ENCODE peak calls at places on chromosomes 7 and 10, in eight cellular contexts. C is hepatic stellate cell, T is EL, N is RCC 7860, D is sciatic nerve, Z is Right ventricle myocardium superior, S is left cardiac atrium, M is amniotic epithelial cell. O is an unnamed sample.

GRCh38 chr7:111853231-111853990 is 291.1 kb upstream of the IMMP2L start:
- DNase-seq in C (peak), T (no peak), N (no peak), D (no peak), Z (no peak), S (no peak), M (no peak), O (peak)

GRCh38 chr10:17817316-17817715 is 8.2 kb downstream of the MRC1 start:
- DNase-seq in C (no peak), T (no peak), N (no peak), D (no peak), Z (no peak), S (no peak), M (no peak), O (no peak)

GRCh38 chr10:99519690-99520039 is 13.1 kb upstream of the NKX2-3 start:
- DNase-seq in C (no peak), T (no peak), N (no peak), D (no peak), Z (no peak), S (no peak), M (no peak), O (no peak)

GRCh38 chr10:69344591-69345244 is 66.4 kb downstream of the HK1 start:
- DNase-seq in C (no peak), T (no peak), N (no peak), D (no peak), Z (no peak), S (no peak), M (no peak), O (no peak)

GRCh38 chr7:106056513-106057203 is 55.5 kb downstream of the SYPL1 start:
- DNase-seq in C (peak), T (peak), N (peak), D (peak), Z (peak), S (peak), M (peak), O (peak)

GRCh38 chr7:3326246-3326645 is 25.2 kb downstream of the SDK1 start:
- DNase-seq in C (no peak), T (no peak), N (no peak), D (no peak), Z (no peak), S (no peak), M (no peak), O (no peak)

GRCh38 chr10:6292741-6293151 is 90.0 kb downstream of the PFKFB3 start:
- DNase-seq in C (no peak), T (no peak), N (no peak), D (no peak), Z (no peak), S (no peak), M (peak), O (peak)

GRCh38 chr10:29120216-29120615 is 168.7 kb upstream of the LYZL1 start:
- DNase-seq in C (peak), T (peak), N (peak), D (no peak), Z (no peak), S (no peak), M (peak), O (peak)

GRCh38 chr10:11299125-11299524 is 281.5 kb downstream of the CELF2 start:
- DNase-seq in C (no peak), T (no peak), N (no peak), D (no peak), Z (no peak), S (no peak), M (no peak), O (no peak)

GRCh38 chr7:29811597-29811996 is 5.3 kb downstream of the WIPF3 start:
- DNase-seq in C (no peak), T (no peak), N (no peak), D (no peak), Z (no peak), S (no peak), M (no peak), O (no peak)

GRCh38 chr10:117539271-117539876 is 3.2 kb upstream of the EMX2 start:
- DNase-seq in C (no peak), T (no peak), N (no peak), D (no peak), Z (no peak), S (no peak), M (no peak), O (no peak)

GRCh38 chr10:24724381-24725228 is 918 bp upstream of the ARHGAP21 start:
- DNase-seq in C (peak), T (peak), N (peak), D (peak), Z (peak), S (peak), M (peak), O (peak)

GRCh38 chr7:36155811-36156361 is 2.8 kb downstream of the EEPD1 start:
- DNase-seq in C (no peak), T (no peak), N (no peak), D (peak), Z (peak), S (peak), M (no peak), O (peak)

GRCh38 chr7:143049380-143049779 is 2.8 kb upstream of the OR6V1 start:
- DNase-seq in C (peak), T (no peak), N (no peak), D (no peak), Z (peak), S (no peak), M (no peak), O (no peak)

GRCh38 chr7:16668049-16668858 is 22.3 kb downstream of the BZW2 start:
- DNase-seq in C (peak), T (peak), N (peak), D (peak), Z (peak), S (peak), M (peak), O (peak)

GRCh38 chr10:8130973-8131911 is 76.8 kb downstream of the GATA3 start:
- DNase-seq in C (no peak), T (no peak), N (peak), D (no peak), Z (no peak), S (no peak), M (peak), O (peak)

GRCh38 chr7:90752051-90752450 is 155.9 kb downstream of the CDK14 start:
- DNase-seq in C (no peak), T (no peak), N (no peak), D (no peak), Z (no peak), S (no peak), M (no peak), O (no peak)

GRCh38 chr10:3096149-3096548 is 28.8 kb downstream of the PFKP start:
- DNase-seq in C (no peak), T (no peak), N (peak), D (no peak), Z (peak), S (no peak), M (peak), O (peak)

GRCh38 chr7:158362912-158363905 is 224.4 kb downstream of the PTPRN2 start:
- DNase-seq in C (no peak), T (no peak), N (no peak), D (peak), Z (no peak), S (no peak), M (no peak), O (no peak)

GRCh38 chr7:127798023-127798422 is 146.0 kb downstream of the SND1 start:
- DNase-seq in C (no peak), T (no peak), N (no peak), D (peak), Z (no peak), S (peak), M (peak), O (no peak)

GRCh38 chr10:98414932-98415709 is at the start of gene PYROXD2:
- DNase-seq in C (peak), T (peak), N (peak), D (peak), Z (peak), S (peak), M (peak), O (peak)

GRCh38 chr10:69819713-69820506 is 18.2 kb downstream of the COL13A1 start:
- DNase-seq in C (peak), T (peak), N (peak), D (no peak), Z (no peak), S (no peak), M (peak), O (peak)

GRCh38 chr10:43075612-43076003 is 1.3 kb upstream of the RET start:
- DNase-seq in C (no peak), T (no peak), N (no peak), D (no peak), Z (peak), S (no peak), M (no peak), O (no peak)

GRCh38 chr7:75638607-75639070 is 100.1 kb downstream of the HIP1 start:
- DNase-seq in C (peak), T (peak), N (no peak), D (peak), Z (peak), S (peak), M (no peak), O (peak)

GRCh38 chr7:1531263-1531978 is 919 bp downstream of the MAFK start:
- DNase-seq in C (no peak), T (peak), N (no peak), D (peak), Z (peak), S (peak), M (no peak), O (peak)

GRCh38 chr10:17836917-17837316 is 27.8 kb downstream of the MRC1 start:
- DNase-seq in C (peak), T (peak), N (peak), D (no peak), Z (no peak), S (peak), M (peak), O (peak)

O was measured in M059J.